ENCODE peak calls at places on chromosomes 4 and X, in nine cellular contexts. One of them, this sample, is unnamed.

GRCh38 chr4:75248770-75249467 is 265.3 kb downstream of the RCHY1 start:
- DNase-seq in NB4: no peak
- DNase-seq in progenitor cell of endocrine pancreas: no peak
- DNase-seq in AG08396: no peak
- DNase-seq in CD8-positive, alpha-beta memory T cell: no peak
- DNase-seq in transverse colon: no peak
- DNase-seq in T-cell: no peak
- DNase-seq in CD4-positive, alpha-beta T cell: no peak
- DNase-seq in GM06990: no peak
- DNase-seq in this sample: no peak

GRCh38 chrX:19972984-19973383 is 17.9 kb downstream of the BCLAF3 start:
- DNase-seq in NB4: no peak
- DNase-seq in progenitor cell of endocrine pancreas: no peak
- DNase-seq in AG08396: no peak
- DNase-seq in CD8-positive, alpha-beta memory T cell: no peak
- DNase-seq in transverse colon: no peak
- DNase-seq in T-cell: no peak
- DNase-seq in CD4-positive, alpha-beta T cell: no peak
- DNase-seq in GM06990: no peak
- DNase-seq in this sample: no peak

GRCh38 chr4:15913631-15913970 is 24.9 kb downstream of the FGFBP1 start:
- DNase-seq in NB4: no peak
- DNase-seq in progenitor cell of endocrine pancreas: no peak
- DNase-seq in AG08396: peak; percentile 76
- DNase-seq in CD8-positive, alpha-beta memory T cell: no peak
- DNase-seq in transverse colon: no peak
- DNase-seq in T-cell: no peak
- DNase-seq in CD4-positive, alpha-beta T cell: no peak
- DNase-seq in GM06990: no peak
- DNase-seq in this sample: no peak

GRCh38 chr4:110867981-110868380 is 245.1 kb upstream of the PITX2 start:
- DNase-seq in NB4: no peak
- DNase-seq in progenitor cell of endocrine pancreas: no peak
- DNase-seq in AG08396: no peak
- DNase-seq in CD8-positive, alpha-beta memory T cell: no peak
- DNase-seq in transverse colon: no peak
- DNase-seq in T-cell: no peak
- DNase-seq in CD4-positive, alpha-beta T cell: no peak
- DNase-seq in GM06990: no peak
- DNase-seq in this sample: no peak

GRCh38 chrX:26286836-26287235 is 70.9 kb downstream of the MAGEB5 start:
- DNase-seq in NB4: no peak
- DNase-seq in progenitor cell of endocrine pancreas: no peak
- DNase-seq in AG08396: no peak
- DNase-seq in CD8-positive, alpha-beta memory T cell: no peak
- DNase-seq in transverse colon: no peak
- DNase-seq in T-cell: no peak
- DNase-seq in CD4-positive, alpha-beta T cell: no peak
- DNase-seq in GM06990: no peak
- DNase-seq in this sample: no peak

GRCh38 chrX:151982217-151982616 is 7.7 kb upstream of the GABRE start:
- DNase-seq in NB4: peak; percentile 35
- DNase-seq in progenitor cell of endocrine pancreas: no peak
- DNase-seq in AG08396: peak; percentile 43
- DNase-seq in CD8-positive, alpha-beta memory T cell: no peak
- DNase-seq in transverse colon: no peak
- DNase-seq in T-cell: no peak
- DNase-seq in CD4-positive, alpha-beta T cell: no peak
- DNase-seq in GM06990: no peak
- DNase-seq in this sample: no peak

GRCh38 chr4:27245216-27245615 is 384.6 kb downstream of the STIM2 start:
- DNase-seq in NB4: no peak
- DNase-seq in progenitor cell of endocrine pancreas: no peak
- DNase-seq in AG08396: no peak
- DNase-seq in CD8-positive, alpha-beta memory T cell: no peak
- DNase-seq in transverse colon: no peak
- DNase-seq in T-cell: no peak
- DNase-seq in CD4-positive, alpha-beta T cell: no peak
- DNase-seq in GM06990: no peak
- DNase-seq in this sample: no peak

GRCh38 chr4:89024051-89024675 is 32.8 kb downstream of the FAM13A start:
- DNase-seq in NB4: peak; percentile 74
- DNase-seq in progenitor cell of endocrine pancreas: peak; percentile 25
- DNase-seq in AG08396: peak; percentile 64
- DNase-seq in CD8-positive, alpha-beta memory T cell: peak; percentile 54
- DNase-seq in transverse colon: peak; percentile 60
- DNase-seq in T-cell: peak; percentile 65
- DNase-seq in CD4-positive, alpha-beta T cell: no peak
- DNase-seq in GM06990: peak; percentile 9
- DNase-seq in this sample: peak; percentile 55

GRCh38 chr4:25090516-25090915 is 59.8 kb upstream of the LGI2 start:
- DNase-seq in NB4: no peak
- DNase-seq in progenitor cell of endocrine pancreas: no peak
- DNase-seq in AG08396: no peak
- DNase-seq in CD8-positive, alpha-beta memory T cell: no peak
- DNase-seq in transverse colon: no peak
- DNase-seq in T-cell: no peak
- DNase-seq in CD4-positive, alpha-beta T cell: no peak
- DNase-seq in GM06990: no peak
- DNase-seq in this sample: no peak

GRCh38 chr4:67584496-67584895 is 26.0 kb downstream of the STAP1 start:
- DNase-seq in NB4: no peak
- DNase-seq in progenitor cell of endocrine pancreas: no peak
- DNase-seq in AG08396: no peak
- DNase-seq in CD8-positive, alpha-beta memory T cell: no peak
- DNase-seq in transverse colon: no peak
- DNase-seq in T-cell: no peak
- DNase-seq in CD4-positive, alpha-beta T cell: no peak
- DNase-seq in GM06990: no peak
- DNase-seq in this sample: no peak

GRCh38 chr4:182825003-182825402 is 92.2 kb downstream of the DCTD start:
- DNase-seq in NB4: no peak
- DNase-seq in progenitor cell of endocrine pancreas: no peak
- DNase-seq in AG08396: no peak
- DNase-seq in CD8-positive, alpha-beta memory T cell: no peak
- DNase-seq in transverse colon: no peak
- DNase-seq in T-cell: no peak
- DNase-seq in CD4-positive, alpha-beta T cell: no peak
- DNase-seq in GM06990: no peak
- DNase-seq in this sample: no peak

GRCh38 chrX:128691872-128692271 is 639.7 kb upstream of the ACTRT1 start:
- DNase-seq in NB4: no peak
- DNase-seq in progenitor cell of endocrine pancreas: no peak
- DNase-seq in AG08396: no peak
- DNase-seq in CD8-positive, alpha-beta memory T cell: no peak
- DNase-seq in transverse colon: no peak
- DNase-seq in T-cell: no peak
- DNase-seq in CD4-positive, alpha-beta T cell: no peak
- DNase-seq in GM06990: no peak
- DNase-seq in this sample: no peak

GRCh38 chr4:185839770-185840169 is 27.8 kb upstream of the SORBS2 start:
- DNase-seq in NB4: no peak
- DNase-seq in progenitor cell of endocrine pancreas: no peak
- DNase-seq in AG08396: no peak
- DNase-seq in CD8-positive, alpha-beta memory T cell: no peak
- DNase-seq in transverse colon: no peak
- DNase-seq in T-cell: no peak
- DNase-seq in CD4-positive, alpha-beta T cell: no peak
- DNase-seq in GM06990: no peak
- DNase-seq in this sample: no peak